ENCODE peak calls at places on chromosomes 13 and 19, in ten cellular contexts. O, Y, Z, N, D, E, J, U, K and L are unnamed samples.

GRCh38 chr13:69524459-69525155 is 583.0 kb upstream of the ATXN8OS start:
- DNase-seq in O (no peak), E (no peak), K (no peak), U (no peak), J (no peak), N (no peak), Y (no peak), Z (no peak), D (no peak), L (no peak)

GRCh38 chr19:47470447-47471195 is 1.1 kb downstream of the SLC8A2 start:
- DNase-seq in J (no peak), Y (no peak), Z (no peak), K (no peak), O (no peak), U (no peak), E (no peak), D (no peak), N (no peak), L (no peak)

GRCh38 chr19:16328824-16329482 is 4.3 kb downstream of the KLF2 start:
- DNase-seq in Z (no peak), U (no peak), E (no peak), K (no peak), O (no peak), N (no peak), Y (peak), J (no peak), D (peak), L (peak)

GRCh38 chr13:109454167-109454917 is 332.0 kb downstream of the IRS2 start:
- DNase-seq in U (no peak), Y (no peak), Z (no peak), O (no peak), D (no peak), K (no peak), J (no peak), E (no peak), N (no peak), L (no peak)

GRCh38 chr13:94947392-94947791 is 235.0 kb upstream of the SOX21 start:
- DNase-seq in N (no peak), E (no peak), J (no peak), Z (no peak), D (no peak), O (no peak), Y (no peak), K (no peak), U (no peak), L (no peak)

GRCh38 chr13:33441015-33441414 is 155.5 kb upstream of the STARD13 start:
- DNase-seq in K (no peak), O (no peak), E (no peak), J (peak), Y (no peak), U (no peak), Z (no peak), N (no peak), D (no peak), L (no peak)

GRCh38 chr19:39542198-39542597 is 2.2 kb upstream of the EID2 start:
- DNase-seq in D (no peak), O (no peak), Y (no peak), E (no peak), J (no peak), N (no peak), K (no peak), Z (no peak), U (no peak), L (no peak)

GRCh38 chr13:27510082-27510481 is 59.7 kb upstream of the MTIF3 start:
- DNase-seq in Z (no peak), J (no peak), E (no peak), O (peak), K (no peak), D (no peak), N (no peak), U (no peak), Y (no peak), L (peak)

GRCh38 chr13:43905435-43906031 is 25.8 kb downstream of the LACC1 start:
- DNase-seq in J (peak), O (peak), D (no peak), E (no peak), U (no peak), Z (no peak), Y (peak), K (no peak), N (no peak), L (no peak)

GRCh38 chr13:79988573-79988972 is 352.4 kb downstream of the SPRY2 start:
- DNase-seq in N (no peak), Y (no peak), D (no peak), J (no peak), U (no peak), K (no peak), O (no peak), Z (no peak), E (no peak), L (no peak)

GRCh38 chr19:56155124-56155687 is 14.1 kb downstream of the ZNF444 start:
- DNase-seq in Y (no peak), U (no peak), D (no peak), O (no peak), J (no peak), N (peak), Z (no peak), E (no peak), K (peak), L (no peak)

GRCh38 chr13:77002590-77003190 is 10.8 kb downstream of the CLN5 start:
- DNase-seq in Y (no peak), N (no peak), Z (no peak), J (peak), K (no peak), O (no peak), U (no peak), E (no peak), D (no peak), L (no peak)

GRCh38 chr13:70330697-70331361 is 222.6 kb upstream of the KLHL1 start:
- DNase-seq in O (no peak), U (no peak), Z (no peak), E (no peak), Y (no peak), D (no peak), J (no peak), N (no peak), K (no peak), L (no peak)